ENCODE peak calls at places on chromosomes 3 and 15, in four cellular contexts. K is glomerular endothelial cell; V is NCI-H1092; S is activated naive CD4-positive, alpha-beta T cell treated with Interleukin-2 at 50 U/mL for 16 hours. J is an unnamed sample.
A peak's percentile ranks its signal among the peaks of the same experiment; 100 is the strongest.

GRCh38 chr15:79004336-79004735 is 59.5 kb upstream of the CTSH start:
- DNase-seq in K (no peak), S (no peak), V (no peak), J (no peak)

GRCh38 chr3:139227165-139227564 is 116.7 kb upstream of the MRPS22 start:
- DNase-seq in K (no peak), S (no peak), V (no peak), J (no peak)

GRCh38 chr15:62124176-62124952 is 40.7 kb downstream of the C2CD4B start:
- DNase-seq in K (peak; percentile 100), V (no peak), S (no peak), J (no peak)

GRCh38 chr3:27715863-27716262 is 6.3 kb downstream of the EOMES start:
- DNase-seq in V (no peak), S (no peak), K (no peak), J (no peak)

GRCh38 chr15:86833595-86833994 is 753.9 kb downstream of the AGBL1 start:
- DNase-seq in S (no peak), K (no peak), V (no peak), J (no peak)

GRCh38 chr3:79846148-79846933 is 78.5 kb upstream of the ROBO1 start:
- DNase-seq in S (no peak), K (no peak), V (no peak), J (no peak)

GRCh38 chr3:135109681-135110080 is 314.6 kb downstream of the EPHB1 start:
- DNase-seq in S (no peak), K (no peak), V (no peak), J (no peak)

GRCh38 chr15:83973816-83974215 is 261.8 kb upstream of the GOLGA6L4 start:
- DNase-seq in K (no peak), V (no peak), S (no peak), J (no peak)

GRCh38 chr15:68682906-68683490 is 104.2 kb downstream of the CORO2B start:
- DNase-seq in K (no peak), V (no peak), S (no peak), J (no peak)

GRCh38 chr3:177725165-177725564 is 527.9 kb upstream of the TBL1XR1 start:
- DNase-seq in S (no peak), V (no peak), K (no peak), J (no peak)